ENCODE peak calls at places on chromosomes 11 and 22, in five cellular contexts. W, Y, K, Z and L are unnamed samples.

GRCh38 chr11:118742304-118742703 is 48.7 kb downstream of the DDX6 start:
- DNase-seq in W (peak), Y (no peak), K (no peak), Z (no peak), L (no peak)

GRCh38 chr11:47056261-47056915 is 119.8 kb downstream of the CSTPP1 start:
- DNase-seq in W (no peak), Y (no peak), K (no peak), Z (no peak), L (no peak)

GRCh38 chr22:44669725-44670027 is 32.3 kb upstream of the PRR5 start:
- DNase-seq in W (no peak), Y (no peak), K (no peak), Z (no peak), L (no peak)

GRCh38 chr11:69157156-69157821 is 1.6 kb downstream of the SMIM38 start:
- DNase-seq in W (no peak), Y (no peak), K (no peak), Z (peak), L (peak)

GRCh38 chr11:57547854-57548377 is 10.5 kb downstream of the SMTNL1 start:
- DNase-seq in W (no peak), Y (no peak), K (no peak), Z (peak), L (no peak)

GRCh38 chr11:12220305-12220704 is 109.9 kb downstream of the MICAL2 start:
- DNase-seq in W (peak), Y (no peak), K (no peak), Z (peak), L (no peak)

GRCh38 chr11:77040401-77040777 is 6.2 kb downstream of the B3GNT6 start:
- DNase-seq in W (no peak), Y (no peak), K (no peak), Z (no peak), L (no peak)

GRCh38 chr11:61890536-61891330 is 612 bp downstream of the FADS3 start:
- DNase-seq in W (peak), Y (no peak), K (no peak), Z (no peak), L (peak)